ENCODE peak calls at places on chromosomes 4 and X, in five cellular contexts. X, B, P, Y and D are unnamed samples.

GRCh38 chr4:110959041-110959643 is 336.3 kb upstream of the PITX2 start:
- DNase-seq in X (peak), B (no peak), P (no peak), Y (no peak), D (no peak)

GRCh38 chrX:1673337-1673736 is 58.5 kb downstream of the ASMT start:
- DNase-seq in X (peak), B (no peak), P (peak), Y (no peak), D (peak)

GRCh38 chr4:112127736-112128322 is 17.4 kb upstream of the FAM241A start:
- DNase-seq in X (no peak), B (no peak), P (no peak), Y (no peak), D (no peak)

GRCh38 chrX:103376979-103377324 is 614 bp downstream of the BEX3 start:
- DNase-seq in X (no peak), B (peak), P (no peak), Y (no peak), D (no peak)

GRCh38 chrX:84187501-84188319 is at the start of gene RPS6KA6:
- DNase-seq in X (peak), B (peak), P (no peak), Y (peak), D (no peak)

GRCh38 chrX:110059410-110059809 is 56.5 kb downstream of the TMEM164 start:
- DNase-seq in X (no peak), B (no peak), P (no peak), Y (no peak), D (no peak)

GRCh38 chr4:163482197-163482596 is 8.6 kb upstream of the TKTL2 start:
- DNase-seq in X (no peak), B (no peak), P (no peak), Y (no peak), D (no peak)

GRCh38 chr4:184798504-184798903 is 27.3 kb downstream of the ACSL1 start:
- DNase-seq in X (no peak), B (no peak), P (no peak), Y (no peak), D (no peak)

GRCh38 chrX:135520022-135520552 is 373 bp upstream of the INTS6L start:
- DNase-seq in X (no peak), B (no peak), P (no peak), Y (no peak), D (no peak)

GRCh38 chr4:1652088-1652487 is 32.0 kb downstream of the FAM53A start:
- DNase-seq in X (no peak), B (no peak), P (no peak), Y (no peak), D (no peak)

GRCh38 chr4:53840643-53841042 is 223.8 kb downstream of the CHIC2 start:
- DNase-seq in X (peak), B (no peak), P (no peak), Y (no peak), D (no peak)